ENCODE peak calls at places on chromosomes 6 and 20, in seven cellular contexts. G is MCF 10A; C is tibial artery; D is CD4-positive, alpha-beta T cell; Q is CD8-positive, alpha-beta T cell; O is cardiac fibroblast; Y is left ventricle myocardium inferior. M is an unnamed sample.

GRCh38 chr6:10957414-10957886 is 70.6 kb downstream of the SYCP2L start:
- DNase-seq in G (no peak), C (no peak), D (no peak), Q (no peak), O (no peak), Y (no peak), M (no peak)

GRCh38 chr20:34922654-34923381 is 32.8 kb downstream of the GSS start:
- DNase-seq in G (peak; percentile 93), C (no peak), D (no peak), Q (no peak), O (peak; percentile 90), Y (no peak), M (peak; percentile 87)

GRCh38 chr6:140082867-140083297 is 708.4 kb upstream of the CITED2 start:
- DNase-seq in G (peak; percentile 73), C (no peak), D (no peak), Q (no peak), O (peak; percentile 86), Y (no peak), M (peak; percentile 74)

GRCh38 chr6:13081189-13081563 is 247.2 kb downstream of the TBC1D7 start:
- DNase-seq in G (no peak), C (no peak), D (no peak), Q (no peak), O (no peak), Y (no peak), M (no peak)

GRCh38 chr6:36129889-36130671 is at the start of gene MAPK13:
- DNase-seq in G (peak; percentile 32), C (no peak), D (peak; percentile 27), Q (peak; percentile 34), O (peak; percentile 46), Y (no peak), M (peak; percentile 54)

GRCh38 chr6:30615219-30615957 is 1.7 kb downstream of the PPP1R10 start:
- DNase-seq in G (peak; percentile 88), C (peak; percentile 64), D (peak; percentile 17), Q (peak; percentile 47), O (peak; percentile 96), Y (no peak), M (peak; percentile 94)

GRCh38 chr6:79713701-79714322 is 82.7 kb downstream of the SH3BGRL2 start:
- DNase-seq in G (peak; percentile 64), C (no peak), D (peak; percentile 31), Q (peak; percentile 66), O (peak; percentile 57), Y (peak; percentile 16), M (peak; percentile 50)

GRCh38 chr20:9503530-9504251 is 10.7 kb upstream of the LAMP5 start:
- DNase-seq in G (peak; percentile 25), C (no peak), D (no peak), Q (no peak), O (no peak), Y (no peak), M (no peak)

GRCh38 chr20:63234693-63235398 is 859 bp upstream of the BIRC7 start:
- DNase-seq in G (peak; percentile 59), C (no peak), D (peak; percentile 16), Q (peak; percentile 31), O (peak; percentile 25), Y (no peak), M (no peak)

GRCh38 chr20:43658068-43658722 is 8.7 kb upstream of the MYBL2 start:
- DNase-seq in G (peak; percentile 37), C (peak; percentile 35), D (no peak), Q (no peak), O (no peak), Y (no peak), M (no peak)

GRCh38 chr20:22288957-22289356 is 295.4 kb downstream of the FOXA2 start:
- DNase-seq in G (peak; percentile 54), C (no peak), D (no peak), Q (no peak), O (no peak), Y (no peak), M (no peak)

GRCh38 chr6:157550114-157550989 is 169.4 kb downstream of the ZDHHC14 start:
- DNase-seq in G (no peak), C (peak; percentile 6), D (no peak), Q (no peak), O (no peak), Y (no peak), M (no peak)

GRCh38 chr6:158042245-158042798 is 60.7 kb downstream of the SYNJ2 start:
- DNase-seq in G (peak; percentile 74), C (peak; percentile 94), D (no peak), Q (no peak), O (peak; percentile 78), Y (peak; percentile 71), M (peak; percentile 63)

GRCh38 chr20:55576981-55577380 is 428.3 kb downstream of the CBLN4 start:
- DNase-seq in G (no peak), C (no peak), D (no peak), Q (no peak), O (no peak), Y (no peak), M (no peak)

GRCh38 chr20:34088871-34089479 is 23.1 kb downstream of the EIF2S2 start:
- DNase-seq in G (no peak), C (no peak), D (no peak), Q (no peak), O (no peak), Y (no peak), M (no peak)

GRCh38 chr20:58192065-58192464 is 36.4 kb downstream of the ANKRD60 start:
- DNase-seq in G (no peak), C (no peak), D (no peak), Q (no peak), O (no peak), Y (no peak), M (no peak)

GRCh38 chr20:4946585-4947378 is 54.5 kb downstream of the SLC23A2 start:
- DNase-seq in G (no peak), C (no peak), D (no peak), Q (no peak), O (no peak), Y (no peak), M (no peak)

GRCh38 chr6:37473364-37474095 is 26.2 kb downstream of the CCDC167 start:
- DNase-seq in G (peak; percentile 96), C (no peak), D (no peak), Q (no peak), O (peak; percentile 81), Y (peak; percentile 81), M (no peak)

GRCh38 chr6:10633216-10633615 is 61.2 kb downstream of the C6orf52 start:
- DNase-seq in G (peak; percentile 86), C (no peak), D (no peak), Q (no peak), O (peak; percentile 4), Y (no peak), M (peak; percentile 73)

GRCh38 chr6:29762781-29763214 is 39.6 kb downstream of the HLA-F start:
- DNase-seq in G (peak; percentile 81), C (peak; percentile 64), D (no peak), Q (no peak), O (peak; percentile 25), Y (no peak), M (peak; percentile 25)

GRCh38 chr20:25540273-25540672 is 45.1 kb downstream of the NINL start:
- DNase-seq in G (peak; percentile 29), C (no peak), D (no peak), Q (no peak), O (no peak), Y (peak; percentile 38), M (no peak)
- TF ChIP-seq CTCF in G (no peak), C (no peak), D (no peak), Q (no peak), O (peak; percentile 55), Y (peak; percentile 60), M (peak; percentile 59)

GRCh38 chr6:82251942-82252341 is 4.4 kb upstream of the IBTK start:
- DNase-seq in G (peak; percentile 40), C (no peak), D (no peak), Q (no peak), O (peak; percentile 66), Y (no peak), M (peak; percentile 75)

GRCh38 chr6:82259389-82259788 is 11.8 kb upstream of the IBTK start:
- DNase-seq in G (no peak), C (no peak), D (no peak), Q (no peak), O (no peak), Y (no peak), M (no peak)

GRCh38 chr6:82260890-82261732 is 13.6 kb upstream of the IBTK start:
- DNase-seq in G (no peak), C (no peak), D (no peak), Q (no peak), O (peak; percentile 24), Y (no peak), M (peak; percentile 54)

GRCh38 chr6:82257088-82257774 is 9.7 kb upstream of the IBTK start:
- DNase-seq in G (no peak), C (no peak), D (no peak), Q (no peak), O (no peak), Y (no peak), M (no peak)
- TF ChIP-seq CTCF in G (no peak), C (no peak), D (no peak), Q (no peak), O (no peak), Y (no peak), M (no peak)

GRCh38 chr6:2752477-2753115 is 1.9 kb upstream of the MYLK4 start:
- DNase-seq in G (no peak), C (no peak), D (no peak), Q (no peak), O (no peak), Y (no peak), M (no peak)

GRCh38 chr6:2748183-2748582 is 2.5 kb downstream of the MYLK4 start:
- DNase-seq in G (no peak), C (no peak), D (no peak), Q (no peak), O (no peak), Y (no peak), M (no peak)

GRCh38 chr6:2751871-2752270 is 1.1 kb upstream of the MYLK4 start:
- DNase-seq in G (no peak), C (no peak), D (no peak), Q (no peak), O (no peak), Y (no peak), M (no peak)

GRCh38 chr6:2750832-2751231 is at the start of gene MYLK4:
- DNase-seq in G (no peak), C (no peak), D (no peak), Q (no peak), O (no peak), Y (no peak), M (no peak)

DNA sequence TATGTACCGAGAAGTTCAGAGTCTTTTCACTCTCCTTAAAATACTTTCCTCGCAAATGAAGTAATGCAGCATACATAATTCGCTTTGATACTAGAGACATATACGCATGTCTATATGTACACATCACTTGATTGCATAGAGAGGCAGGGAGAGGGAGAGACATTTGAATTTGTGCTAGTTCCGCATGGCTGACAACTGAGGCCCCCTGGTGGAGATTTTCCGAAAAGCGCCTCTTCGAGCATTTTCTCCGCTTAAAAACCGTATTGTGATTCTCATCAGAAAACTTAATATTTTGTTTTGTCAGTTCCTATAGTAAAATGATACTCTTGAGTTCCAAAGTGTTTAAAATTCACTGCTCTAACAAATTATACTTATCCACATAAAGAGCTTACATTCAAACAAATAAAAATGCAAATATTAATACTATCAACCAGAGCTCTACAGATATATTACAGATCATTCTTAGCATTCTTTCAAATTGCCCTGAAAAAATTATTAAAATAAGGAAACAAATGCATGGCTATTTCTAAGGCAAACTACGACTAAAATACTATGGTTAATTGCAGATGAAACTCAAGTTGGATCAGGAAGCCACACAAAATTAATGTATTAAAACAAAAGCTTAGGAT is 636 bp downstream of the MYLK4 start:
- DNase-seq in G (peak; percentile 63), C (peak; percentile 74), D (peak; percentile 62), Q (peak; percentile 73), O (peak; percentile 73), Y (peak; percentile 51), M (peak; percentile 76)
- TF ChIP-seq CTCF in G (peak; percentile 80), C (peak; percentile 86), D (peak; percentile 95), Q (peak; percentile 99), O (peak; percentile 82), Y (peak; percentile 92), M (peak; percentile 79)

GRCh38 chr6:56247654-56248122 is 308 bp upstream of the COL21A1 start:
- DNase-seq in G (no peak), C (no peak), D (no peak), Q (no peak), O (no peak), Y (no peak), M (no peak)
- TF ChIP-seq CTCF in G (no peak), C (no peak), D (no peak), Q (no peak), O (no peak), Y (no peak), M (no peak)

M was measured in fibroblast of the aortic adventitia.